ENCODE peak calls at places on chromosomes 13 and 19, in eight cellular contexts. Z is Calu3, C is body of pancreas, I is HFF-Myc, R is Caco-2, G is stomach, X is AG09319, B is thyroid gland. A is an unnamed sample.

GRCh38 chr13:66492479-66492878 is 737.7 kb downstream of the PCDH9 start:
- DNase-seq in Z (no peak), C (no peak), I (no peak), R (peak), G (no peak), X (no peak), B (no peak), A (peak)

GRCh38 chr19:43562698-43563241 is 12.6 kb downstream of the XRCC1 start:
- DNase-seq in Z (no peak), C (peak), I (no peak), R (no peak), G (peak), X (peak), B (peak), A (no peak)

GRCh38 chr13:32413284-32413683 is 14.6 kb downstream of the N4BP2L1 start:
- DNase-seq in Z (no peak), C (no peak), I (no peak), R (no peak), G (no peak), X (no peak), B (no peak), A (no peak)

GRCh38 chr19:38429811-38430156 is 3.7 kb upstream of the RYR1 start:
- DNase-seq in Z (no peak), C (no peak), I (no peak), R (no peak), G (no peak), X (no peak), B (no peak), A (no peak)

GRCh38 chr13:74197686-74198085 is 63.5 kb upstream of the KLF12 start:
- DNase-seq in Z (no peak), C (no peak), I (no peak), R (no peak), G (no peak), X (no peak), B (no peak), A (no peak)

GRCh38 chr13:112443191-112444000 is 67.2 kb downstream of the SPACA7 start:
- DNase-seq in Z (peak), C (no peak), I (no peak), R (peak), G (peak), X (no peak), B (no peak), A (no peak)

GRCh38 chr19:17332677-17333581 is 1.7 kb downstream of the ANO8 start:
- DNase-seq in Z (no peak), C (peak), I (peak), R (peak), G (no peak), X (no peak), B (no peak), A (peak)

GRCh38 chr13:27007166-27007565 is 164.4 kb downstream of the USP12 start:
- DNase-seq in Z (no peak), C (no peak), I (no peak), R (no peak), G (no peak), X (no peak), B (peak), A (no peak)

GRCh38 chr19:18137242-18137641 is 15.7 kb upstream of the PIK3R2 start:
- DNase-seq in Z (no peak), C (no peak), I (no peak), R (no peak), G (no peak), X (no peak), B (no peak), A (no peak)

GRCh38 chr19:36265856-36266374 is 51.0 kb downstream of the ZNF146 start:
- DNase-seq in Z (no peak), C (no peak), I (no peak), R (no peak), G (no peak), X (no peak), B (no peak), A (no peak)

GRCh38 chr13:38325426-38325825 is 24.2 kb upstream of the UFM1 start:
- DNase-seq in Z (no peak), C (no peak), I (no peak), R (no peak), G (no peak), X (no peak), B (no peak), A (no peak)

GRCh38 chr13:58999851-59000250 is 1163.9 kb downstream of the DIAPH3 start:
- DNase-seq in Z (no peak), C (no peak), I (no peak), R (no peak), G (no peak), X (no peak), B (no peak), A (no peak)

GRCh38 chr13:31790992-31791391 is 51.7 kb downstream of the RXFP2 start:
- DNase-seq in Z (no peak), C (no peak), I (peak), R (no peak), G (no peak), X (no peak), B (no peak), A (no peak)

GRCh38 chr19:54325194-54325621 is 12.2 kb upstream of the LILRA5 start:
- DNase-seq in Z (peak), C (peak), I (peak), R (peak), G (no peak), X (no peak), B (no peak), A (no peak)

GRCh38 chr13:48585456-48585840 is 52.6 kb upstream of the RCBTB2 start:
- DNase-seq in Z (peak), C (peak), I (peak), R (no peak), G (peak), X (no peak), B (peak), A (peak)

GRCh38 chr13:46354143-46355087 is 32.6 kb downstream of the RUBCNL start:
- DNase-seq in Z (peak), C (no peak), I (peak), R (no peak), G (no peak), X (peak), B (no peak), A (no peak)

GRCh38 chr13:99341969-99342722 is 34.9 kb upstream of the GPR183 start:
- DNase-seq in Z (no peak), C (no peak), I (no peak), R (no peak), G (no peak), X (no peak), B (no peak), A (no peak)

GRCh38 chr13:98299243-98299953 is 122.3 kb upstream of the RNF113B start:
- DNase-seq in Z (no peak), C (no peak), I (no peak), R (no peak), G (no peak), X (no peak), B (no peak), A (no peak)
- TF ChIP-seq CTCF in Z (no peak), C (no peak), I (no peak), R (no peak), G (no peak), X (no peak), B (no peak), A (no peak)

DNA sequence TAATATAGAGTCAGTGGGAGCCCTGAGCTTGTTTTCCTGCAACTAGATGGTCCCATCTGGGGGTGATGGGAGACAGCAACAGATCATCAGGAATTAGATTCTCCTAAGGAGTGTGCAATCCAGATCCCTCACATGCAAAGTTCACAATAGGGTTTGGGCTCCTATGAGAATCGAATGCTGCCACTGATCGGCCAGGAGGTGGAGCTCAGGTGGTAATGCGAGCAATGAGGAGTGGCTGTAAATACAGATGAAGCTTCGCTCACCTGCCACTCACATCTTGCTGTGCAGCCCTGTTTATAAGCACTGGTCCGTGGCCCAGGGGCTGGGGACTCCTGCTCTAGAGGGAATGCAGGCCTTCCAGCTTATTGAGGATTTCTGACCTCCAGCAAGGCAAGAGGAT is 5.7 kb downstream of the ZNF558 start:
- DNase-seq in Z (peak), C (no peak), I (no peak), R (peak), G (no peak), X (no peak), B (no peak), A (no peak)
- TF ChIP-seq CTCF in Z (no peak), C (no peak), I (no peak), R (no peak), G (no peak), X (no peak), B (no peak), A (no peak)

DNA sequence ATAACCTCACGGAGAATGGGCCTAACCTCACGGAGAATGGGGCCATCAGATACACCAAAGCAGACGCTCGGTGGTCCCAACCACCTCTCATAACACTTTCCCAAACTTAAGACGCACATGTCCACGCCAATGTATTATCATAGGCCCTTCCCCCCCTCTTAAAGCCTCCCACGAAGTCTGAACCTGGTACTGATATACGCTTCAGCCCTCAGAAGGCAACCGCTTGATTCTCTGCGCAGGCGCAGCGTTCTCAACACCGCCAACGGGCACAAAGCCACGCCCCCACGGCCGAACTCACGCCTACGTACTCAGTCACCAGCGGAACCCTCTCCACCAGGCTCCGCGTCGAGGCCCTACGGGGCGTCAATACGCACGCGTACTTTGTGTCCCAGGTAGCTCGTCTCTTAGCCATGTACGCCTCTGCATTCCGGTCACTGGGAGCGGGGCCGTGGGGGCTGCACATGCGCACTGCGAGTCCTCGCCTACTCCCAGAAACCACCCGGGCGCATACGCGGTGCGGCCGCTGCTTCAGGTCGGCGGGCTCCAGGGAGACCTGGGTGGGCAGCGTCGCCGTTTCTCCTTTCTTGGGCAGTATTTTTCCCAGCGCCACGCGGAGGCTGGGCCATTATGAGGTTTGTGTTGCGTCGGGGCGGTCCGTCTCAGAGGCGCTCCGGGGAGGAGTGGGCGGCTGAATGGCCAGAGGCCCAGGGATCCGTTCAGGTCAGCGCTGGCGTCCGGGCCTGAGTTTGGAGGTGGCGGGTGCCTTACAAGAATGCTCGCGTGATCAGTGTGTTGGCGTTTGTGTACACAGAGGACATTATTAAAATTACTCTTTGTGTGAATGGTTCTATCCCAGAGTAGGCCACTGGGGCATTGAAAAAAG is 25.3 kb downstream of the ZNF582 start:
- DNase-seq in Z (peak), C (peak), I (peak), R (no peak), G (peak), X (peak), B (peak), A (peak)
- TF ChIP-seq CTCF in Z (no peak), C (no peak), I (no peak), R (no peak), G (no peak), X (no peak), B (no peak), A (no peak)

GRCh38 chr13:43911871-43912270 is 32.2 kb downstream of the LACC1 start:
- DNase-seq in Z (no peak), C (no peak), I (no peak), R (no peak), G (no peak), X (no peak), B (no peak), A (no peak)

GRCh38 chr13:43911283-43911682 is 31.6 kb downstream of the LACC1 start:
- DNase-seq in Z (peak), C (no peak), I (no peak), R (no peak), G (no peak), X (no peak), B (no peak), A (no peak)

GRCh38 chr13:43905435-43906031 is 25.8 kb downstream of the LACC1 start:
- DNase-seq in Z (peak), C (peak), I (peak), R (peak), G (no peak), X (no peak), B (peak), A (peak)

DNA sequence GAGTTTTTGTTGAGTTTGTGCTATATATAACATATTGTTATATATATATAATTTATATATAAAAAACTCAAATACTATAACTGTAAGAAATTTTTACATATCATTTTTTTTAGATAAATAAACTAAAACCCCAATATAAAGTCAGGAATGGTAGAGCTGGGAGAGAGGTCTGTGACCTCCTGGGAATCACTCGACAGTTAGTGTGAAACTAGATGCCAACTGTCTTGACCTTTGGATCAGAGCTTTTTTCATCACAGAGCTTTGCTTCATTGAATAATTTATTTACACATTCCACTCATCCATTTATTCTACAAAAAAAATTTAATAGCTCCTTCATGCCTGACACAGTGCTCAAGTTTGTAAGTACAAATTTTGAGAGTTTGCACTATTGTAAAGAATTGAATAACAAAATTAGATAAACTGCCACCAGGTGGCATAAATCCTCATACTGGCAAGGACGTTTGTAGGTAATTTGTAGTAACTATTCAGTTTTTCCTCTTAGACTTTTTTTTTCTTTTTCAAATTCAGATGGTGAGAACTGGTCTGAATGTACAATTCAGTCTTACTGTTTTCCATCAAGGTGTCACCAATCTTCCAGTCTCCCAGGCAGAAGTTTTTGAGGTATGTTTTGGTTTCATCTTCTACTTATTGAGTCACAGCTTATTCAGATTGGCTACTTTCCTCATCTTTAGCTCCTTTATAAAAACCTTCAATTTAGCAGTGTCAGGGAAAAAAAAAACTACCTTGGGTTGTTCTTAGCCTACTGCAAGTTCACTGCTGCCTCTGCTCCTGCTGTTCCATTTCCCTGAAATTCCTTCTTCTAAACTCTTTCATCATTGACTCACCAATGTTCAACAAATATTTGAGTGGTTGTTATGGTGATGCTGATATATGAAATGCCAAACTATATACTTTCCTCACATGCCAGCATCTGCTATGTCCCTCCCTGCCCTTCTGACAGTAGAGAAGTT is 28.7 kb downstream of the LACC1 start:
- DNase-seq in Z (peak), C (peak), I (peak), R (peak), G (no peak), X (no peak), B (no peak), A (peak)
- TF ChIP-seq CTCF in Z (peak), C (peak), I (peak), R (peak), G (peak), X (peak), B (peak), A (peak)

DNA sequence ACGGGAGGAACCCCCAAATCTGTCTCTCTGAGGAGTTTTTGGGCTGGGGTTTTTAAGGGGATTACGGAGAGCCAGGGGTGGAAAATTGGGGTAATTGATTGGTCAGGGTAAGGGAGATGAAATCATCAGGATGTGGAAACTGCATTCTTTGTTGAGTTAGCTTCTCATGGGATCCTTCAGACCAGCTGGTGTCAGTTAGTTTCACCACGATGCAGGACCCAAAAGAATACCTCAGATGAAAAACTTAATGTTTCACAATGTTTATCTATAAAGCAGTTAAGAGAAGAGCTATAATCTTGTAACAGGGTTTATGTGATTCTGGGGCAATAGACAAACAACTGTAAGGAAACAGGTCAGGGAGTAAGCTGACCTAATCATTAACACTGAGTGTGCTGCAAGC is 230.8 kb downstream of the POU4F1 start:
- DNase-seq in Z (no peak), C (no peak), I (no peak), R (no peak), G (no peak), X (no peak), B (no peak), A (peak)
- TF ChIP-seq CTCF in Z (no peak), C (no peak), I (no peak), R (no peak), G (no peak), X (no peak), B (no peak), A (no peak)

DNA sequence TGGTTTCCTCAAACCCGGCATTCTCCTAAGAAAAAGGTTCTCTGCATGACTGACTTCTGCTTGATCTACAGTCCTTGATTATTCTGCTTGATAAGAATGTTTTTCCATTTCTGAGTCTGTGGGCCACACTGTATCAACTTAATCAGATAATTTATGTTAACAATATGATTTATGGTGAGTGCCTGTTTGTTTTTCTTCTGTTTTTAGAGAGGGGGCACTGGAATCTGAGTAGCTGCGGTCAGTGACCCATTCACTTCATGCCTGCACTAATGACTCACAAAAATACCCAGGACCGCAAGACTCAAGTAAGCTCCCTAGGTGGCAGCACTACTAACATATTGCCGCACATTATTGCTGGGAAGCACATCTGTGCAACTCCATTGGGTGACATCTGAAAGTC is 542.3 kb upstream of the ATXN8OS start:
- DNase-seq in Z (peak), C (no peak), I (peak), R (peak), G (no peak), X (no peak), B (no peak), A (no peak)
- TF ChIP-seq CTCF in Z (no peak), C (no peak), I (peak), R (peak), G (no peak), X (no peak), B (no peak), A (no peak)

DNA sequence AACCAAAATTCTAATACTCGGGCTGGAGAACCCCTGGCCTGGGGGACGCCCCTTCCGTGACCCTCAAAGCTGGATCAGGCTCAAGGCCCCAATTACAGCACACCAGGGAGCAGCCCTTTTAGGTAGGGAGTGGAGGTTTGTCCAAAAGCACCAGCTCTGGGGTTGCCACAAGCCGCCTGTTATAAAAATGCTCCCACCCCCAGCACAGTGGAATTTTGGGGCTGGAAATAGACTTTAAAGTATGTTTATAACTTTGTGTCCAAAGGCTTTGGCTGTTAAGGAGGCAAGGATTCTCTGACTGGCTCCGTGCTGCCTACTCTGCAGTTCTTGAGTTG is 564 bp upstream of the GMIP start:
- DNase-seq in Z (no peak), C (no peak), I (no peak), R (no peak), G (no peak), X (no peak), B (no peak), A (no peak)
- TF ChIP-seq CTCF in Z (no peak), C (peak), I (no peak), R (peak), G (peak), X (no peak), B (no peak), A (no peak)

A was measured in LNCaP clone FGC.